ENCODE peak calls at places on chromosome 1, in five cellular contexts. N is K562, F is IMR-90, A is SK-N-SH, Z is HepG2. G is an unnamed sample.
A peak's percentile ranks its signal among the peaks of the same experiment; 100 is the strongest.

GRCh38 chr1:61183471-61184034 is 101.2 kb downstream of the NFIA start:
- DNase-seq in Z (peak; percentile 94), A (no peak), F (peak; percentile 36), N (no peak), G (no peak)

GRCh38 chr1:45848714-45849113 is 45.3 kb downstream of the MAST2 start:
- DNase-seq in Z (no peak), F (no peak), N (no peak), A (no peak), G (no peak)

GRCh38 chr1:214029796-214030195 is 42.0 kb downstream of the PROX1 start:
- DNase-seq in F (no peak), A (no peak), Z (no peak), N (no peak), G (no peak)

GRCh38 chr1:156337052-156337887 is 822 bp downstream of the CCT3 start:
- DNase-seq in A (no peak), F (peak; percentile 4), Z (no peak), N (peak; percentile 36), G (no peak)

GRCh38 chr1:235067396-235068154 is 61.1 kb downstream of the TOMM20 start:
- DNase-seq in F (peak; percentile 99), A (no peak), Z (peak; percentile 58), N (peak; percentile 63), G (no peak)

GRCh38 chr1:158049867-158050266 is 56.4 kb downstream of the KIRREL1 start:
- DNase-seq in F (peak; percentile 65), Z (no peak), N (no peak), A (no peak), G (no peak)

GRCh38 chr1:9281071-9281827 is 11.4 kb upstream of the SPSB1 start:
- DNase-seq in F (no peak), A (no peak), N (no peak), Z (no peak), G (no peak)

GRCh38 chr1:236685917-236686814 is at the start of gene ACTN2:
- DNase-seq in A (peak; percentile 94), N (peak; percentile 84), F (no peak), Z (no peak), G (no peak)

GRCh38 chr1:19818324-19818723 is 3.2 kb upstream of the RNF186 start:
- DNase-seq in A (no peak), Z (no peak), N (no peak), F (no peak), G (no peak)

GRCh38 chr1:181608951-181609350 is 125.6 kb downstream of the CACNA1E start:
- DNase-seq in A (no peak), N (no peak), F (no peak), Z (no peak), G (no peak)

GRCh38 chr1:64000021-64000420 is 203.4 kb upstream of the UBE2U start:
- DNase-seq in F (peak; percentile 55), N (no peak), Z (no peak), A (no peak), G (no peak)

GRCh38 chr1:1264868-1265272 is 8.8 kb downstream of the UBE2J2 start:
- DNase-seq in F (peak; percentile 100), N (peak; percentile 32), A (peak; percentile 56), Z (no peak), G (no peak)

GRCh38 chr1:33349081-33349759 is 28.3 kb upstream of the A3GALT2 start:
- DNase-seq in Z (no peak), A (peak; percentile 89), F (no peak), N (peak; percentile 63), G (no peak)

GRCh38 chr1:180251526-180252305 is 21.7 kb downstream of the LHX4 start:
- DNase-seq in F (no peak), A (no peak), Z (no peak), N (no peak), G (no peak)

GRCh38 chr1:76901158-76901767 is 34.0 kb downstream of the ST6GALNAC5 start:
- DNase-seq in Z (peak; percentile 46), F (peak; percentile 58), N (peak; percentile 57), A (peak; percentile 27), G (peak; percentile 9)

GRCh38 chr1:234375672-234376071 is 2.4 kb downstream of the COA6 start:
- DNase-seq in A (no peak), N (no peak), Z (no peak), F (no peak), G (no peak)

GRCh38 chr1:168227620-168228019 is 1.8 kb downstream of the SFT2D2 start:
- DNase-seq in A (no peak), F (no peak), N (peak; percentile 37), Z (no peak), G (no peak)

GRCh38 chr1:239593527-239593926 is 207.2 kb downstream of the CHRM3 start:
- DNase-seq in N (no peak), F (no peak), Z (no peak), A (no peak), G (no peak)

GRCh38 chr1:103900005-103900404 is 150.3 kb downstream of the AMY1C start:
- DNase-seq in Z (no peak), F (no peak), N (no peak), A (no peak), G (no peak)

GRCh38 chr1:218413179-218413578 is 68.0 kb downstream of the TGFB2 start:
- DNase-seq in Z (no peak), F (no peak), N (no peak), A (no peak), G (no peak)

GRCh38 chr1:24416666-24417391 is 1.2 kb downstream of the NIPAL3 start:
- DNase-seq in Z (peak; percentile 48), A (no peak), F (peak; percentile 100), N (peak; percentile 92), G (peak; percentile 34)

GRCh38 chr1:63917571-63918394 is 144.0 kb downstream of the ROR1 start:
- DNase-seq in A (no peak), N (peak; percentile 35), F (peak; percentile 21), Z (peak; percentile 4), G (no peak)

GRCh38 chr1:30615816-30616590 is 107.4 kb downstream of the MATN1 start:
- DNase-seq in Z (no peak), F (no peak), A (no peak), N (no peak), G (no peak)

GRCh38 chr1:15282038-15282437 is 35.0 kb downstream of the FHAD1 start:
- DNase-seq in A (no peak), Z (no peak), N (no peak), F (no peak), G (no peak)

GRCh38 chr1:202184750-202185460 is 8.7 kb upstream of the LGR6 start:
- DNase-seq in A (peak; percentile 90), N (peak; percentile 92), Z (peak; percentile 74), F (peak; percentile 83), G (no peak)

GRCh38 chr1:164605254-164606091 is 46.5 kb downstream of the PBX1 start:
- DNase-seq in Z (no peak), F (no peak), N (no peak), A (no peak), G (no peak)

GRCh38 chr1:226073184-226073950 is 10.9 kb downstream of the H3-3A start:
- DNase-seq in Z (no peak), F (no peak), N (no peak), A (no peak), G (no peak)

GRCh38 chr1:10252508-10252907 is 42.1 kb downstream of the KIF1B start:
- DNase-seq in Z (peak; percentile 20), A (no peak), F (peak; percentile 71), N (no peak), G (no peak)

GRCh38 chr1:193189442-193190095 is 3.2 kb upstream of the B3GALT2 start:
- DNase-seq in Z (no peak), N (no peak), A (no peak), F (no peak), G (no peak)
- TF ChIP-seq MXI1 in Z (no peak), N (no peak), A (no peak), F (no peak), G (no peak)

DNA sequence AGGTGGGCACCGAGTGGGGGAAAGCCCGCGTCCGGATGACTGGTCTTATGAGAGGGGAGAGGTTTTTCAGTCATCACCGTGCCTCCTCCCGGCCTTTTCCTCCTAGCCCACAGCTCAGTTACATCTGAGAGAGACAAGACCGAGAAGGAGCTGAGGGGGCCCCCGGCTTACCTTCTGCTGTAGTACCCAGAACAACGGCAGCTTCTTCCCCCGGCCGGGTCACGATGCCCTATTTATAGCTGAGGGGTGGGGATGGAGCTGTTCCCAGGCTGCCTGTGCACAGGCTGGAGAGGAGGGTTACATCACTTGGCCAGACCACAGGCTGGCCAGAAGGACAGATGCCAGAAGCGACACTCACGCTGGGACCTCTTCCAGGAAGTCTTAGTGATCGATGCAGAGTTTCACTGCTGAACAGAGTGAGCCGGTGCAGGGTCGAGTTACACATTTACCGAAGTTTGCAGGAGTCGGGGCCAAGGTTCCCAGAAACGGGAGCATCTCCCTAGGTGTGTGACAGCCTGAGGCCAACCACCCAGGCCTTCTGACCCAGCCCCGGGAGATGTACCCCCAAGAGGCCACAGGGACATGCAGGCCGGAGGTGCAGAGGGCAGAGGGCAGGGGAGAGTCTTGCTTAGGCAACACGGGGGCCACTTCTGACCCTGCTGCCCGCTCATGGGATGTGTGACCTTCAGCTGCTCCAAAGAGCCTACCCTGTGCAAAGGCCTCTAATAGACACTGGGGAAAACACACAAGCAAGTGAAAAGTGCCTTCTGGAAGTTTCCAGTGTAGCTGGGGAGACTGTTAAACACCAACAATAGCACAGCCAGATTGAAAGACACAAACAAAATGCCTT is at the start of gene AGT:
- DNase-seq in N (no peak), F (peak; percentile 92), Z (peak; percentile 95), A (no peak), G (no peak)
- TF ChIP-seq MXI1 in N (no peak), F (no peak), Z (peak; percentile 26), A (no peak), G (no peak)

DNA sequence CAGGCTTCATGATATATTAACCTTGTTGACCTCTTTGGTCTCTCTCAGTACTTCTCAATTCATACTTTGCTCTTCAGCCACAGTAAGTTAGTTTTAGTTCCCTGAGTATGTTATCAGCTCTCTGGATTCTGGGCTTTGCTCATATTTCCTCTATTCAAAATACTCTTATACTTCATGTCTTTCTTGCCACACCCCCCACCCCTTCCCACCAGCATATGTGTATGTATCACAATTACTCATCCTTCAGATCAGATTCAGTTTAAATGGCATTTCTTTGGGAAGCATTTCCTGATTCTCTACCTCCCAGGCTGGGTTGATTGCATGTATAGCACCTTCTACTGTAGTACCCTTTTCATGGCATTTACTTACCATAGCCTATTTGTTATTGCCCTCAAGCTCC is 28.3 kb downstream of the SLC30A7 start:
- DNase-seq in A (no peak), Z (no peak), F (peak; percentile 54), N (no peak), G (no peak)
- TF ChIP-seq MXI1 in A (no peak), Z (no peak), F (no peak), N (no peak), G (no peak)

GRCh38 chr1:3066826-3067225 is 2.2 kb upstream of the PRDM16 start:
- DNase-seq in Z (no peak), A (peak; percentile 16), F (no peak), N (no peak), G (no peak)

GRCh38 chr1:3066250-3066711 is 2.7 kb upstream of the PRDM16 start:
- DNase-seq in F (no peak), Z (peak; percentile 59), N (peak; percentile 20), A (peak; percentile 71), G (no peak)

GRCh38 chr1:3067671-3068399 is 1.2 kb upstream of the PRDM16 start:
- DNase-seq in A (no peak), Z (no peak), N (no peak), F (no peak), G (no peak)

GRCh38 chr1:3068400-3069361 is at the start of gene PRDM16:
- DNase-seq in N (no peak), F (peak; percentile 3), Z (no peak), A (no peak), G (no peak)

GRCh38 chr1:3067301-3067670 is 1.7 kb upstream of the PRDM16 start:
- DNase-seq in F (no peak), A (no peak), N (no peak), Z (no peak), G (no peak)
- TF ChIP-seq MXI1 in F (no peak), A (no peak), N (no peak), Z (no peak), G (no peak)

G was measured in GM12878.